ENCODE peak calls at places on chromosomes 16 and 17, in four cellular contexts. J, C, D and T are unnamed samples.

GRCh38 chr16:71817690-71818089 is 9.1 kb upstream of the AP1G1 start:
- DNase-seq in J (no peak), D (no peak), C (no peak), T (no peak)

GRCh38 chr17:2122641-2123302 is 67.9 kb downstream of the HIC1 start:
- DNase-seq in J (no peak), C (no peak), D (no peak), T (no peak)

GRCh38 chr16:51666821-51667220 is 515.8 kb upstream of the SALL1 start:
- DNase-seq in D (no peak), C (no peak), J (no peak), T (no peak)

GRCh38 chr16:77820340-77820739 is 32.0 kb downstream of the VAT1L start:
- DNase-seq in C (no peak), J (no peak), D (no peak), T (no peak)

GRCh38 chr16:75385507-75386152 is 47.7 kb downstream of the CFDP1 start:
- DNase-seq in J (no peak), D (no peak), C (no peak), T (peak)

GRCh38 chr17:61254894-61255293 is 144.7 kb upstream of the TBX2 start:
- DNase-seq in C (no peak), D (no peak), J (no peak), T (no peak)

GRCh38 chr17:78111727-78112507 is 16.6 kb downstream of the TMC6 start:
- DNase-seq in D (no peak), J (no peak), C (no peak), T (no peak)

GRCh38 chr17:39915559-39915958 is 2.9 kb downstream of the GSDMB start:
- DNase-seq in C (no peak), J (peak), D (no peak), T (no peak)

GRCh38 chr16:86052926-86053325 is 154.0 kb downstream of the IRF8 start:
- DNase-seq in J (no peak), D (no peak), C (no peak), T (no peak)

GRCh38 chr17:82753201-82753464 is 1.3 kb downstream of the TBCD start:
- DNase-seq in C (no peak), D (no peak), J (no peak), T (no peak)

GRCh38 chr17:63445571-63446217 is 412 bp downstream of the CYB561 start:
- DNase-seq in J (no peak), C (peak), D (no peak), T (no peak)

GRCh38 chr16:87369796-87370719 is 13.5 kb downstream of the FBXO31 start:
- DNase-seq in C (no peak), D (no peak), J (no peak), T (no peak)

GRCh38 chr16:23689442-23690187 is 10.9 kb downstream of the PLK1 start:
- DNase-seq in J (no peak), D (no peak), C (no peak), T (no peak)
- TF ChIP-seq CTCF in J (no peak), D (no peak), C (no peak), T (no peak)

GRCh38 chr16:68227850-68228553 is 7.9 kb downstream of the ESRP2 start:
- DNase-seq in J (no peak), C (no peak), D (no peak), T (no peak)
- TF ChIP-seq CTCF in J (no peak), C (no peak), D (no peak), T (no peak)

GRCh38 chr17:56676807-56677206 is 83.3 kb downstream of the NOG start:
- DNase-seq in C (no peak), D (no peak), J (no peak), T (no peak)
- TF ChIP-seq CTCF in C (no peak), D (peak), J (no peak), T (no peak)

DNA sequence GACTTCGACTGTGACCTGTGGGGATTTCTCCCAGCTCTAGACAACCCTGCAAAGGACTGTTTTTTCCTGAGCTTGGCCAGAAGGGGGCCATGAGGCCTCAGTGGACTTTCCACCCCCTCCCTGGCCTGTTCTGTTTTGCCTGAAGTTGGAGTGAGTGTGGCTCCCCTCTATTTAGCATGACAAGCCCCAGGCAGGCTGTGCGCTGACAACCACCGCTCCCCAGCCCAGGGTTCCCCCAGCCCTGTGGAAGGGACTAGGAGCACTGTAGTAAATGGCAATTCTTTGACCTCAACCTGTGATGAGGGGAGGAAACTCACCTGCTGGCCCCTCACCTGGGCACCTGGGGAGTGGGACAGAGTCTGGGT is 19.3 kb downstream of the NGFR start:
- DNase-seq in J (no peak), C (no peak), D (no peak), T (no peak)
- TF ChIP-seq CTCF in J (peak), C (peak), D (no peak), T (no peak)

GRCh38 chr17:37134050-37134449 is 185.3 kb downstream of the AATF start:
- DNase-seq in C (no peak), D (no peak), J (no peak), T (no peak)

GRCh38 chr17:37138726-37139125 is 190.0 kb downstream of the AATF start:
- DNase-seq in D (no peak), J (no peak), C (no peak), T (no peak)

GRCh38 chr17:37135581-37135980 is 186.8 kb downstream of the AATF start:
- DNase-seq in J (no peak), C (no peak), D (no peak), T (no peak)

GRCh38 chr17:37137906-37138413 is 189.2 kb downstream of the AATF start:
- DNase-seq in C (no peak), J (no peak), D (no peak), T (no peak)

DNA sequence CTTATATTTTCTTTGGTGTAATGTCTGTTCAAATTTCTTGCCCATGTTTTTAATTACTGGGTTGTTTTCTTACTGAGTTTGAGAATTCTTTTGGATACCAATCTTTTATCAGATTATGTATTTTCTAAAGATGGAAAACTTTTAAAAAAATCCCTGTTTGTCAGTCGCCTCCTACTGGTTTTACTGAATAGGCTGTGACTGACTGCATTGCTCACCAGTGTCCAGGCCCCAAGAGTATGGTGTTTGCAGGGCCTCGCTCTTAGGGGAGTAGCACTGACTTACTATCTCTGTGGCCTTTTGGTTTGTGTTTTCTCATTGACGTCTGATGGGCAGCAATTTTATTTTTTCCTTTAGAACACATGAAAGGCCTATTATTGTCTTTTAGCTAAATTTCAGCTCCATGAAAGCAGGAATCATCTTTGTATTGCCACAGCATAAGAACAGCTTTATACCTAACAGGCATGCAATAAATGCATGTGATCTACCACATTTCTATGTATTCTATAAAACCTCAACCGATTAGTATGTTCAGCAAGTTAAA is 188.4 kb downstream of the AATF start:
- DNase-seq in C (no peak), J (no peak), D (no peak), T (no peak)
- TF ChIP-seq CTCF in C (no peak), J (peak), D (peak), T (peak)

GRCh38 chr17:21014498-21014897 is 28.3 kb downstream of the USP22 start:
- DNase-seq in J (no peak), D (no peak), C (no peak), T (no peak)

GRCh38 chr17:21017256-21017655 is 25.6 kb downstream of the USP22 start:
- DNase-seq in D (no peak), J (no peak), C (no peak), T (no peak)

GRCh38 chr17:21016826-21017225 is 26.0 kb downstream of the USP22 start:
- DNase-seq in J (no peak), C (no peak), D (no peak), T (no peak)

GRCh38 chr17:21013983-21014382 is 28.8 kb downstream of the USP22 start:
- DNase-seq in J (no peak), C (no peak), D (no peak), T (no peak)

DNA sequence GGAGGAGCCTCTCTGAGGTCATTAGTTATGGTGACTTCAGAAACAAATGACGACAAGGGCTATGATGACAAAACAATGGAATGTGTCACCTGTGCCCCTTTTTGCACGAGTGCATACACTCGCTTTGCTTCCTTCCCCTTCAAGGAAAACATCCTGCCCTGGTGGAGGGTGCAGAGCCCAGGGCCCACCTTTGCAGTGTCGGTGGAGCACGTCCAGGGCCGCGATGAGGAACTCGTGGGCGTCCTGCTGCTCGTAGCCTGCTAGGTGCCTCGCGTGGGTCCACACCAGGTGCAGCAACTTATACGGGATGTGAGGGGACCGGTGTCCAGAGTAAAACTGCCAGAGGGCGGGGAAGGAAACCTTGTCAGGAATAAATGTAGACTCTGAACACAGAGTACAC is 27.2 kb downstream of the USP22 start:
- DNase-seq in D (no peak), C (no peak), J (no peak), T (no peak)
- TF ChIP-seq CTCF in D (no peak), C (no peak), J (no peak), T (no peak)

GRCh38 chr16:57551057-57551456 is 8.6 kb downstream of the ADGRG5 start:
- DNase-seq in J (no peak), C (no peak), D (no peak), T (no peak)

GRCh38 chr16:57548424-57548823 is 6.0 kb downstream of the ADGRG5 start:
- DNase-seq in J (no peak), C (no peak), D (no peak), T (no peak)

GRCh38 chr16:57544129-57544653 is 1.7 kb downstream of the ADGRG5 start:
- DNase-seq in D (peak), C (no peak), J (no peak), T (peak)

GRCh38 chr16:57549730-57550129 is 7.3 kb downstream of the ADGRG5 start:
- DNase-seq in J (no peak), D (no peak), C (no peak), T (no peak)
- TF ChIP-seq CTCF in J (no peak), D (no peak), C (no peak), T (no peak)